ENCODE peak calls at places on chromosomes 1 and 21, in ten cellular contexts. One of them, this sample, is unnamed.

GRCh38 chr1:91608876-91609275 is 108.2 kb downstream of the CDC7 start:
- DNase-seq in CD8-positive, alpha-beta memory T cell: no peak
- DNase-seq in GM23338: no peak
- DNase-seq in GDM1: no peak
- DNase-seq in endodermal cell: no peak
- DNase-seq in GM06990: no peak
- DNase-seq in AG10803: peak
- DNase-seq in MCF 10A: peak
- DNase-seq in stromal cell of bone marrow: peak
- DNase-seq in right lobe of liver: no peak
- DNase-seq in this sample: peak

GRCh38 chr1:222974496-222974895 is 159.7 kb downstream of the DISP1 start:
- DNase-seq in CD8-positive, alpha-beta memory T cell: no peak
- DNase-seq in GM23338: no peak
- DNase-seq in GDM1: no peak
- DNase-seq in endodermal cell: no peak
- DNase-seq in GM06990: no peak
- DNase-seq in AG10803: peak
- DNase-seq in MCF 10A: peak
- DNase-seq in stromal cell of bone marrow: peak
- DNase-seq in right lobe of liver: no peak
- DNase-seq in this sample: no peak

GRCh38 chr1:18120638-18121037 is 13.0 kb downstream of the IGSF21 start:
- DNase-seq in CD8-positive, alpha-beta memory T cell: no peak
- DNase-seq in GM23338: peak
- DNase-seq in GDM1: no peak
- DNase-seq in endodermal cell: no peak
- DNase-seq in GM06990: no peak
- DNase-seq in AG10803: no peak
- DNase-seq in MCF 10A: no peak
- DNase-seq in stromal cell of bone marrow: no peak
- DNase-seq in right lobe of liver: no peak
- DNase-seq in this sample: no peak

GRCh38 chr1:112713466-112714312 is 1.4 kb downstream of the PPM1J start:
- DNase-seq in CD8-positive, alpha-beta memory T cell: no peak
- DNase-seq in GM23338: peak
- DNase-seq in GDM1: peak
- DNase-seq in endodermal cell: peak
- DNase-seq in GM06990: peak
- DNase-seq in AG10803: no peak
- DNase-seq in MCF 10A: no peak
- DNase-seq in stromal cell of bone marrow: no peak
- DNase-seq in right lobe of liver: peak
- DNase-seq in this sample: no peak

GRCh38 chr21:43925096-43925481 is 60.1 kb downstream of the AGPAT3 start:
- DNase-seq in CD8-positive, alpha-beta memory T cell: no peak
- DNase-seq in GM23338: no peak
- DNase-seq in GDM1: no peak
- DNase-seq in endodermal cell: no peak
- DNase-seq in GM06990: no peak
- DNase-seq in AG10803: no peak
- DNase-seq in MCF 10A: no peak
- DNase-seq in stromal cell of bone marrow: no peak
- DNase-seq in right lobe of liver: peak
- DNase-seq in this sample: no peak

GRCh38 chr1:12435639-12436344 is 182.2 kb downstream of the DHRS3 start:
- DNase-seq in CD8-positive, alpha-beta memory T cell: no peak
- DNase-seq in GM23338: no peak
- DNase-seq in GDM1: peak
- DNase-seq in endodermal cell: no peak
- DNase-seq in GM06990: peak
- DNase-seq in AG10803: peak
- DNase-seq in MCF 10A: no peak
- DNase-seq in stromal cell of bone marrow: no peak
- DNase-seq in right lobe of liver: no peak
- DNase-seq in this sample: no peak

GRCh38 chr1:150062113-150062512 is 5.5 kb upstream of the VPS45 start:
- DNase-seq in CD8-positive, alpha-beta memory T cell: no peak
- DNase-seq in GM23338: no peak
- DNase-seq in GDM1: no peak
- DNase-seq in endodermal cell: no peak
- DNase-seq in GM06990: no peak
- DNase-seq in AG10803: no peak
- DNase-seq in MCF 10A: no peak
- DNase-seq in stromal cell of bone marrow: no peak
- DNase-seq in right lobe of liver: no peak
- DNase-seq in this sample: no peak

GRCh38 chr1:82562448-82562847 is 761.7 kb downstream of the ADGRL2 start:
- DNase-seq in CD8-positive, alpha-beta memory T cell: no peak
- DNase-seq in GM23338: no peak
- DNase-seq in GDM1: no peak
- DNase-seq in endodermal cell: no peak
- DNase-seq in GM06990: no peak
- DNase-seq in AG10803: no peak
- DNase-seq in MCF 10A: peak
- DNase-seq in stromal cell of bone marrow: no peak
- DNase-seq in right lobe of liver: no peak
- DNase-seq in this sample: no peak

GRCh38 chr21:16775056-16775455 is 737.8 kb upstream of the CXADR start:
- DNase-seq in CD8-positive, alpha-beta memory T cell: no peak
- DNase-seq in GM23338: peak
- DNase-seq in GDM1: no peak
- DNase-seq in endodermal cell: no peak
- DNase-seq in GM06990: no peak
- DNase-seq in AG10803: no peak
- DNase-seq in MCF 10A: no peak
- DNase-seq in stromal cell of bone marrow: no peak
- DNase-seq in right lobe of liver: no peak
- DNase-seq in this sample: no peak

GRCh38 chr1:156103521-156103947 is 11.0 kb upstream of the LMNA start:
- DNase-seq in CD8-positive, alpha-beta memory T cell: no peak
- DNase-seq in GM23338: no peak
- DNase-seq in GDM1: no peak
- DNase-seq in endodermal cell: peak
- DNase-seq in GM06990: no peak
- DNase-seq in AG10803: peak
- DNase-seq in MCF 10A: peak
- DNase-seq in stromal cell of bone marrow: peak
- DNase-seq in right lobe of liver: no peak
- DNase-seq in this sample: peak

GRCh38 chr1:60911980-60912692 is 170.2 kb upstream of the NFIA start:
- DNase-seq in CD8-positive, alpha-beta memory T cell: no peak
- DNase-seq in GM23338: peak
- DNase-seq in GDM1: peak
- DNase-seq in endodermal cell: peak
- DNase-seq in GM06990: no peak
- DNase-seq in AG10803: no peak
- DNase-seq in MCF 10A: no peak
- DNase-seq in stromal cell of bone marrow: no peak
- DNase-seq in right lobe of liver: no peak
- DNase-seq in this sample: no peak

GRCh38 chr21:42556960-42557359 is 43.3 kb downstream of the SLC37A1 start:
- DNase-seq in CD8-positive, alpha-beta memory T cell: no peak
- DNase-seq in GM23338: no peak
- DNase-seq in GDM1: no peak
- DNase-seq in endodermal cell: no peak
- DNase-seq in GM06990: peak
- DNase-seq in AG10803: no peak
- DNase-seq in MCF 10A: no peak
- DNase-seq in stromal cell of bone marrow: no peak
- DNase-seq in right lobe of liver: peak
- DNase-seq in this sample: no peak

GRCh38 chr1:119462964-119463363 is 44.0 kb upstream of the HSD3B1 start:
- DNase-seq in CD8-positive, alpha-beta memory T cell: no peak
- DNase-seq in GM23338: no peak
- DNase-seq in GDM1: no peak
- DNase-seq in endodermal cell: peak
- DNase-seq in GM06990: no peak
- DNase-seq in AG10803: no peak
- DNase-seq in MCF 10A: no peak
- DNase-seq in stromal cell of bone marrow: no peak
- DNase-seq in right lobe of liver: no peak
- DNase-seq in this sample: no peak

GRCh38 chr1:112341986-112342385 is 54.0 kb upstream of the CTTNBP2NL start:
- DNase-seq in CD8-positive, alpha-beta memory T cell: no peak
- DNase-seq in GM23338: no peak
- DNase-seq in GDM1: no peak
- DNase-seq in endodermal cell: no peak
- DNase-seq in GM06990: no peak
- DNase-seq in AG10803: no peak
- DNase-seq in MCF 10A: no peak
- DNase-seq in stromal cell of bone marrow: no peak
- DNase-seq in right lobe of liver: no peak
- DNase-seq in this sample: no peak

GRCh38 chr1:38616846-38617245 is 242.7 kb downstream of the RRAGC start:
- DNase-seq in CD8-positive, alpha-beta memory T cell: no peak
- DNase-seq in GM23338: no peak
- DNase-seq in GDM1: no peak
- DNase-seq in endodermal cell: no peak
- DNase-seq in GM06990: no peak
- DNase-seq in AG10803: no peak
- DNase-seq in MCF 10A: no peak
- DNase-seq in stromal cell of bone marrow: no peak
- DNase-seq in right lobe of liver: no peak
- DNase-seq in this sample: no peak

GRCh38 chr1:245264226-245264625 is 109.4 kb downstream of the KIF26B start:
- DNase-seq in CD8-positive, alpha-beta memory T cell: no peak
- DNase-seq in GM23338: no peak
- DNase-seq in GDM1: no peak
- DNase-seq in endodermal cell: no peak
- DNase-seq in GM06990: no peak
- DNase-seq in AG10803: no peak
- DNase-seq in MCF 10A: no peak
- DNase-seq in stromal cell of bone marrow: no peak
- DNase-seq in right lobe of liver: no peak
- DNase-seq in this sample: no peak

GRCh38 chr1:228097333-228098081 is 5.6 kb downstream of the C1orf35 start:
- DNase-seq in CD8-positive, alpha-beta memory T cell: no peak
- DNase-seq in GM23338: no peak
- DNase-seq in GDM1: no peak
- DNase-seq in endodermal cell: peak
- DNase-seq in GM06990: no peak
- DNase-seq in AG10803: no peak
- DNase-seq in MCF 10A: no peak
- DNase-seq in stromal cell of bone marrow: no peak
- DNase-seq in right lobe of liver: peak
- DNase-seq in this sample: no peak

GRCh38 chr1:44405041-44405803 is at the start of gene RNF220:
- DNase-seq in CD8-positive, alpha-beta memory T cell: no peak
- DNase-seq in GM23338: peak
- DNase-seq in GDM1: peak
- DNase-seq in endodermal cell: peak
- DNase-seq in GM06990: peak
- DNase-seq in AG10803: peak
- DNase-seq in MCF 10A: peak
- DNase-seq in stromal cell of bone marrow: peak
- DNase-seq in right lobe of liver: peak
- DNase-seq in this sample: peak

GRCh38 chr1:195717651-195718050 is 890.6 kb downstream of the KCNT2 start:
- DNase-seq in CD8-positive, alpha-beta memory T cell: no peak
- DNase-seq in GM23338: peak
- DNase-seq in GDM1: no peak
- DNase-seq in endodermal cell: no peak
- DNase-seq in GM06990: no peak
- DNase-seq in AG10803: peak
- DNase-seq in MCF 10A: peak
- DNase-seq in stromal cell of bone marrow: no peak
- DNase-seq in right lobe of liver: no peak
- DNase-seq in this sample: peak

GRCh38 chr1:193308438-193308837 is 122.0 kb upstream of the B3GALT2 start:
- DNase-seq in CD8-positive, alpha-beta memory T cell: no peak
- DNase-seq in GM23338: no peak
- DNase-seq in GDM1: no peak
- DNase-seq in endodermal cell: no peak
- DNase-seq in GM06990: no peak
- DNase-seq in AG10803: no peak
- DNase-seq in MCF 10A: no peak
- DNase-seq in stromal cell of bone marrow: no peak
- DNase-seq in right lobe of liver: no peak
- DNase-seq in this sample: no peak

GRCh38 chr1:205676597-205676996 is 3.7 kb downstream of the SLC45A3 start:
- DNase-seq in CD8-positive, alpha-beta memory T cell: no peak
- DNase-seq in GM23338: no peak
- DNase-seq in GDM1: no peak
- DNase-seq in endodermal cell: peak
- DNase-seq in GM06990: no peak
- DNase-seq in AG10803: no peak
- DNase-seq in MCF 10A: no peak
- DNase-seq in stromal cell of bone marrow: no peak
- DNase-seq in right lobe of liver: no peak
- DNase-seq in this sample: no peak

GRCh38 chr1:30268923-30269666 is 454.3 kb downstream of the MATN1 start:
- DNase-seq in CD8-positive, alpha-beta memory T cell: no peak
- DNase-seq in GM23338: no peak
- DNase-seq in GDM1: no peak
- DNase-seq in endodermal cell: peak
- DNase-seq in GM06990: no peak
- DNase-seq in AG10803: no peak
- DNase-seq in MCF 10A: no peak
- DNase-seq in stromal cell of bone marrow: no peak
- DNase-seq in right lobe of liver: no peak
- DNase-seq in this sample: no peak

GRCh38 chr1:213982515-213982813 is 5.3 kb upstream of the PROX1 start:
- DNase-seq in CD8-positive, alpha-beta memory T cell: no peak
- DNase-seq in GM23338: no peak
- DNase-seq in GDM1: no peak
- DNase-seq in endodermal cell: no peak
- DNase-seq in GM06990: no peak
- DNase-seq in AG10803: no peak
- DNase-seq in MCF 10A: no peak
- DNase-seq in stromal cell of bone marrow: no peak
- DNase-seq in right lobe of liver: no peak
- DNase-seq in this sample: no peak

GRCh38 chr1:228062812-228063211 is 19.7 kb upstream of the ARF1 start:
- DNase-seq in CD8-positive, alpha-beta memory T cell: no peak
- DNase-seq in GM23338: no peak
- DNase-seq in GDM1: no peak
- DNase-seq in endodermal cell: peak
- DNase-seq in GM06990: no peak
- DNase-seq in AG10803: no peak
- DNase-seq in MCF 10A: no peak
- DNase-seq in stromal cell of bone marrow: no peak
- DNase-seq in right lobe of liver: no peak
- DNase-seq in this sample: no peak

GRCh38 chr1:166827426-166827825 is 11.8 kb upstream of the POGK start:
- DNase-seq in CD8-positive, alpha-beta memory T cell: no peak
- DNase-seq in GM23338: no peak
- DNase-seq in GDM1: no peak
- DNase-seq in endodermal cell: no peak
- DNase-seq in GM06990: no peak
- DNase-seq in AG10803: no peak
- DNase-seq in MCF 10A: no peak
- DNase-seq in stromal cell of bone marrow: no peak
- DNase-seq in right lobe of liver: no peak
- DNase-seq in this sample: no peak

GRCh38 chr1:228902781-228903572 is 167.7 kb downstream of the RHOU start:
- DNase-seq in CD8-positive, alpha-beta memory T cell: no peak
- DNase-seq in GM23338: no peak
- DNase-seq in GDM1: no peak
- DNase-seq in endodermal cell: peak
- DNase-seq in GM06990: no peak
- DNase-seq in AG10803: peak
- DNase-seq in MCF 10A: peak
- DNase-seq in stromal cell of bone marrow: peak
- DNase-seq in right lobe of liver: peak
- DNase-seq in this sample: peak

GRCh38 chr1:210683403-210684047 is 354.8 kb downstream of the HHAT start:
- DNase-seq in CD8-positive, alpha-beta memory T cell: no peak
- DNase-seq in GM23338: no peak
- DNase-seq in GDM1: no peak
- DNase-seq in endodermal cell: peak
- DNase-seq in GM06990: no peak
- DNase-seq in AG10803: no peak
- DNase-seq in MCF 10A: no peak
- DNase-seq in stromal cell of bone marrow: no peak
- DNase-seq in right lobe of liver: no peak
- DNase-seq in this sample: no peak

GRCh38 chr1:97078847-97079246 is 357.3 kb downstream of the PTBP2 start:
- DNase-seq in CD8-positive, alpha-beta memory T cell: no peak
- DNase-seq in GM23338: no peak
- DNase-seq in GDM1: no peak
- DNase-seq in endodermal cell: no peak
- DNase-seq in GM06990: no peak
- DNase-seq in AG10803: no peak
- DNase-seq in MCF 10A: no peak
- DNase-seq in stromal cell of bone marrow: no peak
- DNase-seq in right lobe of liver: no peak
- DNase-seq in this sample: no peak